ENCODE peak calls at places on chromosomes 13 and 19, in four cellular contexts. U is PC-3, O is SK-N-SH, H is OCI-LY7. K is an unnamed sample.

GRCh38 chr19:6947745-6948144 is 60.4 kb downstream of the ADGRE1 start:
- DNase-seq in O (no peak), U (peak), H (no peak), K (peak)

GRCh38 chr19:10299545-10300458 is 9.8 kb downstream of the ZGLP1 start:
- DNase-seq in H (no peak), O (no peak), U (no peak), K (no peak)

GRCh38 chr13:51733656-51734334 is 70.2 kb downstream of the DHRS12 start:
- DNase-seq in O (no peak), U (no peak), H (no peak), K (peak)

GRCh38 chr19:47479701-47480503 is 4.1 kb downstream of the KPTN start:
- DNase-seq in H (no peak), O (no peak), U (no peak), K (no peak)

GRCh38 chr19:6429419-6430221 is 3.9 kb downstream of the SLC25A41 start:
- DNase-seq in H (peak), O (no peak), U (peak), K (no peak)

GRCh38 chr19:46491975-46492682 is 3.5 kb downstream of the PNMA8B start:
- DNase-seq in U (no peak), H (no peak), O (peak), K (no peak)

GRCh38 chr19:5048727-5049553 is 80.0 kb downstream of the KDM4B start:
- DNase-seq in O (peak), U (peak), H (no peak), K (peak)

GRCh38 chr19:40683437-40683836 is 7.0 kb downstream of the NUMBL start:
- DNase-seq in O (no peak), U (no peak), H (no peak), K (no peak)

GRCh38 chr13:27293051-27293691 is 22.5 kb downstream of the RASL11A start:
- DNase-seq in O (no peak), U (no peak), H (peak), K (no peak)

GRCh38 chr19:5586300-5587070 is 18.7 kb upstream of the TINCR start:
- DNase-seq in H (no peak), U (no peak), O (no peak), K (peak)

GRCh38 chr19:4493929-4494690 is 22.0 kb downstream of the HDGFL2 start:
- DNase-seq in O (no peak), H (no peak), U (no peak), K (no peak)

GRCh38 chr19:11378319-11379189 is 4.1 kb downstream of the SWSAP1 start:
- DNase-seq in U (peak), H (peak), O (peak), K (peak)

GRCh38 chr13:50596776-50597203 is 246.7 kb downstream of the DLEU7 start:
- DNase-seq in H (peak), U (no peak), O (peak), K (no peak)

GRCh38 chr19:16608290-16608704 is 19.7 kb downstream of the MED26 start:
- DNase-seq in H (no peak), U (peak), O (no peak), K (peak)

GRCh38 chr13:80100636-80101035 is 240.3 kb downstream of the SPRY2 start:
- DNase-seq in O (no peak), U (no peak), H (no peak), K (peak)

GRCh38 chr13:23418776-23419683 is 14.5 kb downstream of the SACS start:
- DNase-seq in O (no peak), U (no peak), H (no peak), K (no peak)

GRCh38 chr13:60012503-60012902 is 151.2 kb downstream of the DIAPH3 start:
- DNase-seq in O (no peak), U (peak), H (no peak), K (no peak)

GRCh38 chr19:5090780-5091575 is 122.1 kb downstream of the KDM4B start:
- DNase-seq in H (no peak), O (peak), U (no peak), K (peak)

GRCh38 chr13:91520952-91521351 is 122.5 kb downstream of the GPC5 start:
- DNase-seq in U (no peak), O (no peak), H (no peak), K (no peak)

GRCh38 chr13:111534646-111535461 is 214.4 kb downstream of the TEX29 start:
- DNase-seq in U (no peak), H (no peak), O (no peak), K (no peak)

GRCh38 chr19:37933965-37934364 is 27.0 kb downstream of the SIPA1L3 start:
- DNase-seq in O (no peak), H (no peak), U (no peak), K (peak)

GRCh38 chr13:75787249-75787940 is 151.3 kb downstream of the LMO7 start:
- DNase-seq in H (no peak), O (no peak), U (no peak), K (peak)

GRCh38 chr19:6730153-6730804 is 7.1 kb downstream of the GPR108 start:
- DNase-seq in O (peak), H (peak), U (no peak), K (peak)

GRCh38 chr13:48493851-48494250 is 39.0 kb downstream of the RCBTB2 start:
- DNase-seq in O (no peak), H (no peak), U (peak), K (peak)

GRCh38 chr13:24263652-24264051 is 45.7 kb upstream of the C1QTNF9 start:
- DNase-seq in U (no peak), O (no peak), H (no peak), K (peak)

GRCh38 chr19:1904385-1905070 is 671 bp upstream of the ADAT3 start:
- DNase-seq in U (peak), H (peak), O (no peak), K (peak)

GRCh38 chr19:14434543-14435319 is 1.6 kb downstream of the PKN1 start:
- DNase-seq in O (peak), H (no peak), U (peak), K (peak)

GRCh38 chr19:58558066-58558622 is at the start of gene UBE2M:
- DNase-seq in O (no peak), U (no peak), H (peak), K (peak)

GRCh38 chr19:41700381-41701195 is 7.8 kb upstream of the CEACAM5 start:
- DNase-seq in O (no peak), H (no peak), U (no peak), K (no peak)

GRCh38 chr19:11538232-11539036 is at the start of gene CNN1:
- DNase-seq in H (no peak), U (no peak), O (no peak), K (peak)

GRCh38 chr13:98495627-98496238 is 81.2 kb downstream of the STK24 start:
- DNase-seq in U (no peak), O (peak), H (no peak), K (peak)

GRCh38 chr13:79679334-79679733 is 198.4 kb downstream of the NDFIP2 start:
- DNase-seq in H (peak), U (peak), O (peak), K (peak)

GRCh38 chr13:19984430-19985218 is 26.1 kb downstream of the ZMYM2 start:
- DNase-seq in O (peak), H (peak), U (peak), K (peak)
- TF ChIP-seq EZH2phosphoT487 in O (no peak), H (no peak), U (no peak), K (no peak)

GRCh38 chr19:39156891-39157230 is 31.3 kb downstream of the PAK4 start:
- DNase-seq in H (no peak), U (no peak), O (no peak), K (no peak)
- H3K27ac ChIP-seq in H (no peak), U (no peak), O (no peak), K (no peak)

GRCh38 chr19:29299416-29300380 is 86.7 kb upstream of the UQCRFS1 start:
- DNase-seq in U (no peak), H (no peak), O (no peak), K (no peak)

GRCh38 chr19:29305268-29305667 is 92.3 kb upstream of the UQCRFS1 start:
- DNase-seq in H (no peak), U (no peak), O (no peak), K (no peak)

GRCh38 chr19:29303707-29304090 is 90.7 kb upstream of the UQCRFS1 start:
- DNase-seq in H (no peak), U (no peak), O (no peak), K (no peak)

GRCh38 chr19:29303035-29303706 is 90.2 kb upstream of the UQCRFS1 start:
- DNase-seq in U (no peak), H (no peak), O (no peak), K (no peak)

GRCh38 chr19:29302002-29302928 is 89.3 kb upstream of the UQCRFS1 start:
- DNase-seq in H (no peak), O (no peak), U (no peak), K (no peak)
- TF ChIP-seq EZH2phosphoT487 in H (no peak), O (no peak), U (no peak), K (no peak)

DNA sequence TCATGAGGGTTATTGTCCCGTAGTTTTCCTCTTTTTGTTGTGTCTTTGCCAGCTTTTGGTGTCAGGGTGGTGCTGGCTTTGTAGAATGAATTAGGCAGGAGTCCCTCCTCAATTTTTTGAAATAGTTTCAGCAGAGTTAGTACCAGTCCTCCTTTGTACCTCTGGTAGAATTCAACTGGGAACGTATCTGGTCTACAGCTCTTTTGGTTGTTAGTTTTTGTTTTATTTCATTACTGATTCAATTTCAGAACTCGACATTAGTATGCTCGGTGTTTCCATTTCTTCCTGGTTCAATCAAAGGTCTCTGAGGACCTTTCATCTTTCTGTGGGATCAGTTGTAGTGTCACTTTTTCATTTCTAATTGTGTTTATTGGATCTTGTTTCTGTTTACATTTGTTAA is 1237.0 kb upstream of the PCDH9 start:
- DNase-seq in H (no peak), U (no peak), O (no peak), K (no peak)
- H3K27ac ChIP-seq in H (no peak), U (no peak), O (no peak), K (no peak)

GRCh38 chr13:96422002-96422401 is 332.1 kb downstream of the HS6ST3 start:
- DNase-seq in H (no peak), U (no peak), O (no peak), K (no peak)
- TF ChIP-seq EZH2phosphoT487 in H (no peak), U (no peak), O (no peak), K (no peak)

K was measured in GM23248.